ENCODE peak calls at places on chromosomes 12 and 14, in seven cellular contexts. Y is K562, C is HCT116, F is H1, V is GM12878, T is HepG2, U is SK-N-SH. S is an unnamed sample.

GRCh38 chr12:27083861-27084271 is 1.5 kb upstream of the C12orf71 start:
- DNase-seq in F (no peak), T (no peak), V (no peak), Y (no peak), U (no peak), C (no peak), S (peak; percentile 70)

GRCh38 chr14:24058260-24058950 is 6.6 kb downstream of the CARMIL3 start:
- DNase-seq in V (no peak), Y (no peak), U (peak; percentile 91), C (no peak), F (no peak), T (peak; percentile 89), S (no peak)

GRCh38 chr14:72788255-72788654 is 105.6 kb downstream of the DPF3 start:
- DNase-seq in F (no peak), U (peak; percentile 59), T (no peak), Y (no peak), V (no peak), C (no peak), S (no peak)

GRCh38 chr12:102957339-102958050 is at the start of gene ASCL1:
- DNase-seq in C (no peak), Y (no peak), T (no peak), F (no peak), V (no peak), U (peak; percentile 83), S (no peak)

GRCh38 chr14:101017806-101018560 is 114.5 kb upstream of the RTL1 start:
- DNase-seq in C (no peak), F (no peak), Y (no peak), V (no peak), U (no peak), T (no peak), S (no peak)

GRCh38 chr12:111063296-111064026 is 143.1 kb upstream of the MYL2 start:
- DNase-seq in Y (no peak), V (no peak), T (no peak), C (no peak), U (no peak), F (no peak), S (no peak)

GRCh38 chr14:64861916-64862315 is 17.8 kb downstream of the SPTB start:
- DNase-seq in F (no peak), Y (no peak), C (no peak), U (no peak), V (no peak), T (no peak), S (no peak)

GRCh38 chr12:104809706-104810385 is 148.2 kb downstream of the SLC41A2 start:
- DNase-seq in V (no peak), U (no peak), C (no peak), T (no peak), F (no peak), Y (no peak), S (no peak)

GRCh38 chr12:1536817-1537216 is 57.6 kb downstream of the FBXL14 start:
- DNase-seq in V (no peak), Y (no peak), U (no peak), T (no peak), F (no peak), C (no peak), S (no peak)

GRCh38 chr14:20698018-20698329 is 9.4 kb downstream of the ANG start:
- DNase-seq in T (no peak), C (no peak), F (no peak), V (no peak), U (no peak), Y (no peak), S (no peak)

GRCh38 chr14:94773017-94773681 is 3.2 kb upstream of the GSC start:
- DNase-seq in C (no peak), T (no peak), V (no peak), U (no peak), Y (no peak), F (no peak), S (no peak)

GRCh38 chr12:58268080-58268479 is 326.7 kb downstream of the ATP23 start:
- DNase-seq in V (no peak), C (no peak), U (no peak), F (no peak), Y (no peak), T (no peak), S (no peak)

GRCh38 chr14:105818712-105819005 is 292.3 kb downstream of the TMEM121 start:
- DNase-seq in V (no peak), F (no peak), U (peak; percentile 49), T (no peak), Y (no peak), C (no peak), S (no peak)

GRCh38 chr14:28763914-28764848 is 2.4 kb upstream of the FOXG1 start:
- DNase-seq in C (no peak), Y (no peak), U (no peak), F (no peak), T (no peak), V (no peak), S (no peak)

GRCh38 chr12:23534196-23534595 is 415.3 kb downstream of the SOX5 start:
- DNase-seq in C (no peak), Y (no peak), U (no peak), T (no peak), F (no peak), V (no peak), S (no peak)

GRCh38 chr12:19688489-19688888 is 249.2 kb downstream of the AEBP2 start:
- DNase-seq in V (no peak), Y (no peak), U (no peak), F (no peak), T (no peak), C (no peak), S (no peak)

GRCh38 chr14:49961270-49962222 is 68.7 kb downstream of the ARF6 start:
- DNase-seq in T (no peak), Y (no peak), V (no peak), C (no peak), F (no peak), U (no peak), S (no peak)

DNA sequence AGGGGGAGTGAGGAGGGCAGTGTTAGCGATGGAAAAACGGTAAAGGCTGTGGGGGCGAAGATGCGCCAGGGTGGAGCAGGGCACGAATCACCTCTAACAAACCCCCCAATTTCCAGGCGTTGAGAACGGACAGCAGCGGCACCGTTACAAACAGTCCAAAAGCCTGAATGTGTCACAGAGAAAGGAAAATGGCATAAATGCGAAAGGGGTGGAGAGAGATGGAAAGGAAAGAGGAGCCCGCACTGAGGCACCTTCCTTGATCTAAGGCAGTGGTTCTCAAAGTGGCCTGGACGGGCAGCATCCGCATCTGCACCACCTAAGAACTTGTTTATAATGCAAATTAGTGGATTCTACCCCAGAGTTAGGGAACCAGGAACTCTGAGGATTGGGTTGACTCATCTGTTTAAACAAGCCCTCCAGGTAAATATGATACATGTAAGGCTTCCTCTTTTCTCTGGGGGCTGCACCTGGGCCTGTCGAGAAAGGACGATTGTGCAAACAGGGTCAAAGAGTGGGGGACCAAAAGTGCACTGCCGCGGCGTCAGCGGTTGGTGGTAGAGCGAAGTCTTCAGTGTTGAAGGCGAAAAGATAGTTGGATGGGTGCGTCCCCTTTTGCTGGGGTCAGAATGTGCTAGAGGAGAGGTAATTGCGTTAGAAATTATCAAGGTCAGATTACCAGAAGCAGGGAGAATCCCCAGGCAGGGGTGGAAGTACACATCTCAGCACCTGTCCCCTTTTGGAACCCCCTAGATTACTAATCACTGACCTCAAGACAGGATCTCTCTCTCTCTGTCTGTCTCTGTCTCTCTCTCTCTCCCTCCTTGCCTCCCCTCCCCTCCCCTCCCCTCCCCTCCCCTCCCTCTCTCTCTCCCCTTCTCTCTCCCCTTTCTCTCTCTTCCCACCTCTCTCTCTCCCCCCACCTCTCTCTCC is 1.3 kb upstream of the KCNH5 start:
- DNase-seq in Y (no peak), C (no peak), F (no peak), V (no peak), U (peak; percentile 9), T (peak; percentile 17), S (peak; percentile 16)
- TF ChIP-seq YY1 in Y (no peak), C (no peak), F (no peak), V (no peak), U (no peak), T (no peak), S (no peak)

GRCh38 chr12:45215419-45216296 is at the start of gene ANO6:
- DNase-seq in F (no peak), V (peak; percentile 76), C (peak; percentile 78), U (peak; percentile 87), T (peak; percentile 85), Y (peak; percentile 84), S (peak; percentile 82)
- H3K4me3 ChIP-seq in F (peak within 1 kb of the TSS; percentile 70), V (peak within 1 kb of the TSS; percentile 99), C (peak within 1 kb of the TSS; percentile 79), U (peak within 1 kb of the TSS; percentile 92), T (peak within 1 kb of the TSS; percentile 89), Y (peak within 1 kb of the TSS; percentile 85), S (peak within 1 kb of the TSS; percentile 89)

DNA sequence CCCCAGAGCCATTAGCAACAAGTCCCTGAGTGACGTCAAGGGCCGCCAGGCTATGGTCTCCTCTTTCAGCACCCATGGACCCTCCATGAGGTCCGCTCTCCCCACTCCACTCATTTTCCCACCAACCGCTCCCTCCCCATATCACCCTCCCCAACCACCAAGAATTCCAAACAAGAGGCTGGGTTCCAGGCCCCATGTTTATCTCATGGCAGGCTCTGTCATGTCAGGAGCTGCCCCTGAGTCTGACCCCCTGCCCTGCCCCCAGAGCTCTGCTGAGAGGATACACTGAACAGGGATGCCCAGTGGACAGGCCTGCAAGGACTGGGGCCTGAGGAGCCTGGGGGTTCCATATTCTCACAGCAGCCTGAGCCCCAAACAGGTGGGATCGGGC is 21.6 kb upstream of the SMUG1 start:
- DNase-seq in C (no peak), T (no peak), U (no peak), Y (no peak), V (no peak), F (no peak), S (no peak)
- TF ChIP-seq YY1 in C (no peak), T (no peak), U (no peak), Y (no peak), V (no peak), F (no peak), S (no peak)

GRCh38 chr12:106783515-106783914 is 9.0 kb downstream of the RIC8B start:
- DNase-seq in Y (no peak), T (no peak), F (no peak), V (no peak), U (no peak), C (no peak), S (no peak)

GRCh38 chr12:106782619-106783018 is 8.1 kb downstream of the RIC8B start:
- DNase-seq in U (no peak), V (no peak), T (no peak), Y (no peak), F (no peak), C (no peak), S (no peak)

GRCh38 chr12:106774808-106775524 is 484 bp downstream of the RIC8B start:
- DNase-seq in T (no peak), C (no peak), F (no peak), V (no peak), U (peak; percentile 74), Y (no peak), S (no peak)

GRCh38 chr12:106776897-106777296 is 2.4 kb downstream of the RIC8B start:
- DNase-seq in T (no peak), U (no peak), Y (no peak), V (no peak), C (no peak), F (no peak), S (no peak)

DNA sequence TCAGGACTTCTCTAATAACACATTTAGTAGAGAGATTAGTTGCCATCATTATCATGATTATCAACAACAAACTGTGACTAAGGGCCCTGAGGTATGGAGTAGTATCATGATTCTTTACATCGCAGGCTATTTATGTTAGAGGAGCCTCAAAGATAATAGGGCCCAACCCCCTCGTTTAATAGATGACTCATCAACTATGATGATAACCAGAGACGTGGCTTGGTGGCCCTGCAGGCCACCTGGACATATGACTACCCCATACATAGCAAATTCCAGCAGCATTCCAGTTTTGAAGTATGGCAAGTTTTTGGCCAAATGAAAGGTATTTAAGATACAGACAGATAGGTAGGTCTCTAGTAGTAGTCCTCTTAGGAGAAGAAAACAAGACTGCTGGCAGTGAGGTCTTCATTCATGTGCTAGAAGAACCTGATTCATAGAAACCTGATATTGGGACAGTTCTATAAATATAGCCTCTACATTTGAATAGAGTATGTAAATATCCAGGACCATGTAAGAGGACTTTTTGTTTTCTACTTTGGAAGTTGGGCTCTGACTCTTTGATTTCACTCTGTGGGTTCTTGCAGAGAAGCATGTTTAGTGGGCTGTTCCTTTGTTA is 5.6 kb downstream of the RIC8B start:
- DNase-seq in Y (peak; percentile 69), F (no peak), T (no peak), V (no peak), U (peak; percentile 42), C (no peak), S (no peak)
- H3K4me3 ChIP-seq in Y (no peak overlapping the region), F (no peak overlapping the region), T (no peak overlapping the region), V (no peak overlapping the region), U (no peak overlapping the region), C (no peak overlapping the region), S (no peak overlapping the region)